ENCODE peak calls at places on chromosome 20, in four cellular contexts. One of them, this sample, is unnamed.

GRCh38 chr20:36467076-36467999 is 74.0 kb upstream of the MYL9 start:
- DNase-seq in activated CD4-positive, alpha-beta T cell treated with anti-CD3 and anti-CD28 coated beads, Interleukin-2, amount 50 U/mL, for 24 hours: no peak
- DNase-seq in body of pancreas: peak; percentile 73
- DNase-seq in HuH-7.5: no peak
- DNase-seq in this sample: peak; percentile 63

GRCh38 chr20:63330940-63331339 is 30.2 kb downstream of the CHRNA4 start:
- DNase-seq in HuH-7.5: no peak
- DNase-seq in activated CD4-positive, alpha-beta T cell treated with anti-CD3 and anti-CD28 coated beads, Interleukin-2, amount 50 U/mL, for 24 hours: no peak
- DNase-seq in body of pancreas: no peak
- DNase-seq in this sample: no peak

GRCh38 chr20:61589055-61589385 is 337.0 kb downstream of the CDH4 start:
- DNase-seq in activated CD4-positive, alpha-beta T cell treated with anti-CD3 and anti-CD28 coated beads, Interleukin-2, amount 50 U/mL, for 24 hours: no peak
- DNase-seq in body of pancreas: no peak
- DNase-seq in HuH-7.5: no peak
- DNase-seq in this sample: no peak

GRCh38 chr20:56222201-56222600 is 26.3 kb upstream of the MC3R start:
- DNase-seq in body of pancreas: no peak
- DNase-seq in activated CD4-positive, alpha-beta T cell treated with anti-CD3 and anti-CD28 coated beads, Interleukin-2, amount 50 U/mL, for 24 hours: no peak
- DNase-seq in HuH-7.5: no peak
- DNase-seq in this sample: no peak

GRCh38 chr20:12166053-12166717 is 248.5 kb downstream of the BTBD3 start:
- DNase-seq in activated CD4-positive, alpha-beta T cell treated with anti-CD3 and anti-CD28 coated beads, Interleukin-2, amount 50 U/mL, for 24 hours: no peak
- DNase-seq in HuH-7.5: no peak
- DNase-seq in body of pancreas: peak; percentile 72
- DNase-seq in this sample: no peak

GRCh38 chr20:61575151-61575937 is 323.3 kb downstream of the CDH4 start:
- DNase-seq in activated CD4-positive, alpha-beta T cell treated with anti-CD3 and anti-CD28 coated beads, Interleukin-2, amount 50 U/mL, for 24 hours: no peak
- DNase-seq in HuH-7.5: no peak
- DNase-seq in body of pancreas: no peak
- DNase-seq in this sample: no peak

GRCh38 chr20:7601431-7601830 is 338.8 kb downstream of the HAO1 start:
- DNase-seq in body of pancreas: no peak
- DNase-seq in activated CD4-positive, alpha-beta T cell treated with anti-CD3 and anti-CD28 coated beads, Interleukin-2, amount 50 U/mL, for 24 hours: no peak
- DNase-seq in HuH-7.5: no peak
- DNase-seq in this sample: no peak

GRCh38 chr20:57658447-57659130 is 38.4 kb upstream of the ZBP1 start:
- DNase-seq in HuH-7.5: no peak
- DNase-seq in body of pancreas: no peak
- DNase-seq in activated CD4-positive, alpha-beta T cell treated with anti-CD3 and anti-CD28 coated beads, Interleukin-2, amount 50 U/mL, for 24 hours: no peak
- DNase-seq in this sample: peak; percentile 10

GRCh38 chr20:44247676-44248419 is 740 bp downstream of the GDAP1L1 start:
- DNase-seq in HuH-7.5: peak; percentile 87
- DNase-seq in activated CD4-positive, alpha-beta T cell treated with anti-CD3 and anti-CD28 coated beads, Interleukin-2, amount 50 U/mL, for 24 hours: no peak
- DNase-seq in body of pancreas: no peak
- DNase-seq in this sample: no peak

GRCh38 chr20:46400253-46400652 is 6.2 kb downstream of the ELMO2 start:
- DNase-seq in HuH-7.5: no peak
- DNase-seq in activated CD4-positive, alpha-beta T cell treated with anti-CD3 and anti-CD28 coated beads, Interleukin-2, amount 50 U/mL, for 24 hours: no peak
- DNase-seq in body of pancreas: peak; percentile 63
- DNase-seq in this sample: no peak